ENCODE peak calls at places on chromosomes 2 and 18, in nine cellular contexts. K is astrocyte, P is spleen, S is transverse colon, Y is A549, I is IMR-90, T is heart left ventricle, X is psoas muscle, V is fibroblast of lung. J is an unnamed sample.

GRCh38 chr2:128361376-128362131 is 42.9 kb upstream of the HS6ST1 start:
- DNase-seq in K (no peak), P (no peak), S (no peak), Y (no peak), I (no peak), T (no peak), X (no peak), V (no peak), J (peak; percentile 47)

GRCh38 chr2:102258386-102259074 is 52.8 kb upstream of the IL1RL1 start:
- DNase-seq in K (peak; percentile 97), P (no peak), S (no peak), Y (peak; percentile 40), I (peak; percentile 97), T (no peak), X (no peak), V (peak; percentile 98), J (no peak)

GRCh38 chr2:102801098-102801718 is 39.4 kb downstream of the TMEM182 start:
- DNase-seq in K (peak; percentile 22), P (no peak), S (no peak), Y (peak; percentile 82), I (peak; percentile 22), T (peak; percentile 82), X (no peak), V (peak; percentile 27), J (no peak)

GRCh38 chr2:79219383-79219988 is 59.9 kb upstream of the REG3A start:
- DNase-seq in K (peak; percentile 5), P (no peak), S (peak; percentile 29), Y (peak; percentile 77), I (peak; percentile 19), T (no peak), X (no peak), V (peak; percentile 17), J (no peak)

GRCh38 chr2:208127090-208127489 is 2.5 kb downstream of the CRYGC start:
- DNase-seq in K (no peak), P (no peak), S (no peak), Y (no peak), I (no peak), T (no peak), X (no peak), V (no peak), J (no peak)

GRCh38 chr2:207138573-207139297 is 27.0 kb downstream of the KLF7 start:
- DNase-seq in K (no peak), P (no peak), S (no peak), Y (no peak), I (no peak), T (no peak), X (no peak), V (no peak), J (no peak)

GRCh38 chr2:25664531-25665307 is 8.7 kb downstream of the DTNB start:
- DNase-seq in K (peak; percentile 41), P (no peak), S (peak; percentile 59), Y (peak; percentile 91), I (peak; percentile 74), T (peak; percentile 42), X (peak; percentile 23), V (peak; percentile 63), J (no peak)

GRCh38 chr2:43539991-43540860 is 55.6 kb downstream of the THADA start:
- DNase-seq in K (peak; percentile 88), P (no peak), S (peak; percentile 51), Y (peak; percentile 66), I (peak; percentile 92), T (peak; percentile 76), X (peak; percentile 66), V (peak; percentile 85), J (peak; percentile 63)

GRCh38 chr2:39380525-39381150 is 56.4 kb downstream of the MAP4K3 start:
- DNase-seq in K (peak; percentile 39), P (no peak), S (no peak), Y (no peak), I (peak; percentile 45), T (no peak), X (no peak), V (peak; percentile 45), J (no peak)

GRCh38 chr2:186059096-186059495 is 320.5 kb downstream of the FSIP2 start:
- DNase-seq in K (no peak), P (no peak), S (no peak), Y (no peak), I (peak; percentile 27), T (no peak), X (no peak), V (no peak), J (no peak)

GRCh38 chr2:148259674-148260073 is 238.8 kb downstream of the MBD5 start:
- DNase-seq in K (peak; percentile 27), P (no peak), S (no peak), Y (peak; percentile 45), I (peak; percentile 40), T (no peak), X (no peak), V (peak; percentile 44), J (peak; percentile 33)

GRCh38 chr2:229416116-229416694 is 145.1 kb upstream of the PID1 start:
- DNase-seq in K (peak; percentile 47), P (no peak), S (peak; percentile 47), Y (no peak), I (peak; percentile 47), T (peak; percentile 81), X (peak; percentile 82), V (peak; percentile 57), J (peak; percentile 87)

GRCh38 chr2:142734770-142735169 is 142.7 kb upstream of the KYNU start:
- DNase-seq in K (no peak), P (no peak), S (no peak), Y (no peak), I (no peak), T (no peak), X (no peak), V (no peak), J (no peak)

GRCh38 chr2:8264981-8265380 is 416.9 kb upstream of the ID2 start:
- DNase-seq in K (no peak), P (no peak), S (no peak), Y (no peak), I (no peak), T (no peak), X (no peak), V (no peak), J (no peak)

GRCh38 chr2:65071499-65072180 is 15.4 kb downstream of the CEP68 start:
- DNase-seq in K (no peak), P (no peak), S (no peak), Y (peak; percentile 36), I (no peak), T (peak; percentile 45), X (no peak), V (no peak), J (no peak)

GRCh38 chr2:168431301-168432024 is 24.6 kb upstream of the CERS6 start:
- DNase-seq in K (no peak), P (no peak), S (no peak), Y (no peak), I (no peak), T (no peak), X (no peak), V (no peak), J (no peak)

GRCh38 chr2:11405599-11406491 is 60.1 kb downstream of the E2F6 start:
- DNase-seq in K (no peak), P (no peak), S (peak; percentile 87), Y (no peak), I (peak; percentile 38), T (no peak), X (no peak), V (no peak), J (no peak)

GRCh38 chr2:222375798-222376197 is 48.5 kb upstream of the SGPP2 start:
- DNase-seq in K (no peak), P (no peak), S (no peak), Y (no peak), I (no peak), T (no peak), X (no peak), V (no peak), J (no peak)

GRCh38 chr18:23155537-23155936 is 20.3 kb downstream of the CABLES1 start:
- DNase-seq in K (no peak), P (no peak), S (no peak), Y (no peak), I (no peak), T (no peak), X (no peak), V (no peak), J (no peak)

DNA sequence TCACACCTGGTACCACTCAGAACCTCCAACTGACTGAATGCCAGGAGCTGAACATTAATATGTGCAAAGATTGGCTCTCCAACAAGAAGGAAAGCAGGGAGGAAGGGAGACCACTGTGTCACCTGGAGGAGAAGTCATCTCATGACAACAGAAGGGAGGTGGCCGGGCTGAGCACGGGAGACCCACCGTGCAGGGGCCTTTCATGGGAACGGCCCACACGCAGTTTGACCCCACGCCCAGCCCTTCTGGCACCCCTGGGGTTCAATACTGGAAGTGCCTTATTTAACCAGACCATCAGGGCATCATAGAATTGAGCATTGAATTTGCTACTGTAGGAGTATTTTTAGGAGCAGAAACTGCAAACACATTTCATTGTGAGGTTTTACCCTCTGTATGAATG is 131.9 kb downstream of the NFATC1 start:
- DNase-seq in K (no peak), P (no peak), S (no peak), Y (no peak), I (no peak), T (no peak), X (no peak), V (no peak), J (peak; percentile 60)
- H3K4me1 ChIP-seq in K (peaks cover 3% of the 10 kb centered on the region), P (peaks cover 6% of the 10 kb centered on the region), S (no peaks in the 10 kb centered on the region), Y (no peaks in the 10 kb centered on the region), I (no peaks in the 10 kb centered on the region), T (peaks cover 9% of the 10 kb centered on the region), X (no peaks in the 10 kb centered on the region), V (no peaks in the 10 kb centered on the region), J (no peaks in the 10 kb centered on the region)

DNA sequence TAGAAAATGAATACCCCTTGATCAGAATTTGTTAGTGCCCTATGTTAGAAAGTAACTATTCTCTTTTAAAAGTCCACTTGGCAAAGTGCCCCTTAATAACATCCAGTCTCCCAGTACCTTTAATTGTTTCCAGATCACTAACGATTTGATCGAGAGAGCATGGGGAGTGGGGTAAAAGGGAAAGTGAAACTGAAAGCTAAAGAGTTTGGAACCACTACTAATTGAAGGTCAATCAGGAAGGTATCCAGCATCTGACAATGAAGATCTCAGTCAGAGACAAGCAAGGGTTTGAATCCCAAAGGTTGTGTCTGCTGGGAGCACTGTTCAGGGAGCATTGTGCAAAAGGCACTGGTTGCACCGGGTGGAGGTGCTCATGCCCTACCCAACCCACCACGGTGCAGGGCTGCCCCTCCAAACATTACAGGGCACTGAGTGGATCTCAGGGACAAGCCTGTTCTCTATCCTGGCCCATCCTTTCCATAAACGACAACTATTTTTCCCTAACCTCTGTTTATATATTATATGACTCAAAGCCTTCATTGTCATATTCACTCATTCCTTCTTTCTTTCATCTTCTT is 14.6 kb upstream of the RIT2 start:
- DNase-seq in K (peak; percentile 13), P (no peak), S (no peak), Y (no peak), I (no peak), T (no peak), X (no peak), V (peak; percentile 22), J (no peak)
- H3K4me3 ChIP-seq in K (peak overlapping the region; percentile 69), P (peak overlapping the region; percentile 3), S (no peak overlapping the region), Y (no peak overlapping the region), I (no peak overlapping the region), T (peak overlapping the region; percentile 27), X (peak overlapping the region; percentile 36), V (no peak overlapping the region), J (peak overlapping the region; percentile 67)

GRCh38 chr18:66124394-66124793 is 373.6 kb downstream of the CDH7 start:
- DNase-seq in K (no peak), P (no peak), S (no peak), Y (peak; percentile 1), I (no peak), T (no peak), X (no peak), V (no peak), J (no peak)
- TF ChIP-seq CTCF in K (no peak), P (no peak), S (no peak), Y (no peak), I (no peak), T (peak; percentile 44), X (peak; percentile 23), V (no peak), J (no peak)

GRCh38 chr2:173958198-173958846 is 6.9 kb downstream of the SP3 start:
- DNase-seq in K (no peak), P (no peak), S (no peak), Y (no peak), I (no peak), T (no peak), X (no peak), V (no peak), J (no peak)
- H3K4me1 ChIP-seq in K (peaks cover 7% of the 10 kb centered on the region), P (peaks cover 60% of the 10 kb centered on the region), S (peaks cover 34% of the 10 kb centered on the region), Y (peaks cover 43% of the 10 kb centered on the region), I (peaks cover 7% of the 10 kb centered on the region), T (peaks cover 24% of the 10 kb centered on the region), X (peaks cover 81% of the 10 kb centered on the region), V (no peaks in the 10 kb centered on the region), J (no peaks in the 10 kb centered on the region)